ENCODE peak calls at places on chromosomes 5 and 9, in five cellular contexts. Z is GM12878, A is endothelial cell of umbilical vein, W is SK-N-SH, I is kidney. X is an unnamed sample.
A peak's percentile ranks its signal among the peaks of the same experiment; 100 is the strongest.

GRCh38 chr5:61357745-61358144 is 25.7 kb downstream of the ZSWIM6 start:
- DNase-seq in Z (no peak), A (no peak), W (no peak), I (no peak), X (peak; percentile 75)

GRCh38 chr5:154467655-154468354 is 10.2 kb downstream of the HAND1 start:
- DNase-seq in Z (peak; percentile 42), A (peak; percentile 56), W (peak; percentile 85), I (peak; percentile 85), X (peak; percentile 84)

GRCh38 chr5:57676228-57677098 is 193.9 kb upstream of the ACTBL2 start:
- DNase-seq in Z (no peak), A (peak; percentile 54), W (peak; percentile 36), I (no peak), X (no peak)

GRCh38 chr5:74034738-74035137 is 408.7 kb downstream of the ARHGEF28 start:
- DNase-seq in Z (no peak), A (no peak), W (no peak), I (no peak), X (no peak)

GRCh38 chr9:131960805-131961495 is 118.7 kb downstream of the MED27 start:
- DNase-seq in Z (no peak), A (no peak), W (no peak), I (no peak), X (no peak)

GRCh38 chr9:114008667-114009410 is 69.3 kb downstream of the AMBP start:
- DNase-seq in Z (no peak), A (no peak), W (no peak), I (peak; percentile 51), X (no peak)

GRCh38 chr5:28082610-28083009 is 1044.2 kb upstream of the CDH9 start:
- DNase-seq in Z (no peak), A (no peak), W (no peak), I (peak; percentile 44), X (no peak)

GRCh38 chr9:136854113-136854841 is 2.1 kb downstream of the MAMDC4 start:
- DNase-seq in Z (no peak), A (no peak), W (no peak), I (peak; percentile 78), X (no peak)

GRCh38 chr9:32264171-32264862 is 120.1 kb upstream of the ACO1 start:
- DNase-seq in Z (no peak), A (no peak), W (peak; percentile 11), I (no peak), X (peak; percentile 81)

GRCh38 chr5:153358315-153358976 is 132.0 kb upstream of the GRIA1 start:
- DNase-seq in Z (peak; percentile 15), A (no peak), W (no peak), I (no peak), X (peak; percentile 45)

GRCh38 chr9:135722365-135722764 is 20.4 kb downstream of the KCNT1 start:
- DNase-seq in Z (no peak), A (no peak), W (no peak), I (no peak), X (no peak)

GRCh38 chr5:3996871-3997410 is 401.3 kb downstream of the IRX1 start:
- DNase-seq in Z (no peak), A (no peak), W (no peak), I (no peak), X (no peak)

GRCh38 chr9:69120380-69121154 is 53.5 kb upstream of the TJP2 start:
- DNase-seq in Z (no peak), A (peak; percentile 21), W (no peak), I (peak; percentile 96), X (peak; percentile 97)

GRCh38 chr9:69121155-69122085 is 52.7 kb upstream of the TJP2 start:
- DNase-seq in Z (no peak), A (peak; percentile 74), W (peak; percentile 86), I (peak; percentile 90), X (peak; percentile 70)

GRCh38 chr9:69122086-69122390 is 52.0 kb upstream of the TJP2 start:
- DNase-seq in Z (no peak), A (no peak), W (peak; percentile 74), I (peak; percentile 90), X (peak; percentile 80)

GRCh38 chr9:69118656-69119055 is 55.4 kb upstream of the TJP2 start:
- DNase-seq in Z (no peak), A (no peak), W (no peak), I (no peak), X (no peak)

DNA sequence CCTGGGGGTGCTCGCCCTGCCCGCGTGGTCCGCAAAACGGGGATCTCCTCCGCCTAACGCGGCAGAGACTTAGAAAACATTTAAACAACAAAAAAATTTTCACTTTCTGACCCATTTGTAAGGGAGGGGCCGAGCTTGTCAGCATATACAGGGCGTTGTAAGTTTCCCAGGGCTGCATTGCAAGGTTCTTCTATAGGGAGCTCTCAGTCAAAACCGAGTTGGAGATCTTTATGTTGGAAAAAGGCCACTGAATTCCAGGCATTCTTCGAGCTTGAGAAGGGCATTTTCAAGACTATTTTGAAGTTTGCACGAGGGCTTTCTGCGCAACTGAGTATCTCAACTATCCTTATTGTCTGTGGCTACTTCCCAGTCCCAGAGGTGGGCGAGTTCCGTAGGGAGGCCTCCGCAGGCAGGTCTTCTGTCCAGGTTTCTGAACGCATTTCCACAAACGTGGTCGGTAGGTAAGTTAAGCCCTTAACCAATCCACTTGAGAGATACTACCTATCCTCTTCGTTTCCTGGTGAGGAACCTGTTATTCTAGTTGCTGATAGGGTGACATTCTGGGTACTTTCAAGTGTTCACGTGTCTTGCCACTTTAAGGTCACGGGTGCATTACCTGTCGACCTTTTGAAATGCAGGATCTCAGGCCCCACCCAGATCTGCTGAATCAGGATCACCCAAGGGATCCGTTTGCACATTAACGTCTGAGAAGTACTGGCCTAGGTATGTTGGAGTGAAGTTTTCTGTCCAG is 51.5 kb upstream of the TJP2 start:
- DNase-seq in Z (no peak), A (peak; percentile 81), W (no peak), I (no peak), X (peak; percentile 80)
- H3K9ac ChIP-seq in Z (no peak overlapping the region), A (peak overlapping the region; percentile 82), W (peak overlapping the region; percentile 52), I (peak overlapping the region; percentile 85), X (peak overlapping the region; percentile 80)

GRCh38 chr9:4243113-4243512 is 56.8 kb downstream of the GLIS3 start:
- DNase-seq in Z (no peak), A (no peak), W (no peak), I (no peak), X (no peak)
- H3K9ac ChIP-seq in Z (no peak overlapping the region), A (no peak overlapping the region), W (no peak overlapping the region), I (no peak overlapping the region), X (no peak overlapping the region)

GRCh38 chr5:132785355-132785754 is 8.3 kb upstream of the SEPTIN8 start:
- DNase-seq in Z (no peak), A (no peak), W (no peak), I (no peak), X (no peak)

GRCh38 chr5:132788508-132788907 is 11.5 kb upstream of the SEPTIN8 start:
- DNase-seq in Z (no peak), A (no peak), W (no peak), I (no peak), X (no peak)

GRCh38 chr5:132788990-132789886 is 12.2 kb upstream of the SEPTIN8 start:
- DNase-seq in Z (no peak), A (no peak), W (no peak), I (no peak), X (no peak)

GRCh38 chr5:132787076-132787475 is 10.0 kb upstream of the SEPTIN8 start:
- DNase-seq in Z (no peak), A (no peak), W (no peak), I (no peak), X (no peak)

GRCh38 chr5:132785864-132786263 is 8.8 kb upstream of the SEPTIN8 start:
- DNase-seq in Z (no peak), A (no peak), W (no peak), I (no peak), X (no peak)
- H3K9ac ChIP-seq in Z (no peak overlapping the region), A (no peak overlapping the region), W (no peak overlapping the region), I (no peak overlapping the region), X (no peak overlapping the region)

DNA sequence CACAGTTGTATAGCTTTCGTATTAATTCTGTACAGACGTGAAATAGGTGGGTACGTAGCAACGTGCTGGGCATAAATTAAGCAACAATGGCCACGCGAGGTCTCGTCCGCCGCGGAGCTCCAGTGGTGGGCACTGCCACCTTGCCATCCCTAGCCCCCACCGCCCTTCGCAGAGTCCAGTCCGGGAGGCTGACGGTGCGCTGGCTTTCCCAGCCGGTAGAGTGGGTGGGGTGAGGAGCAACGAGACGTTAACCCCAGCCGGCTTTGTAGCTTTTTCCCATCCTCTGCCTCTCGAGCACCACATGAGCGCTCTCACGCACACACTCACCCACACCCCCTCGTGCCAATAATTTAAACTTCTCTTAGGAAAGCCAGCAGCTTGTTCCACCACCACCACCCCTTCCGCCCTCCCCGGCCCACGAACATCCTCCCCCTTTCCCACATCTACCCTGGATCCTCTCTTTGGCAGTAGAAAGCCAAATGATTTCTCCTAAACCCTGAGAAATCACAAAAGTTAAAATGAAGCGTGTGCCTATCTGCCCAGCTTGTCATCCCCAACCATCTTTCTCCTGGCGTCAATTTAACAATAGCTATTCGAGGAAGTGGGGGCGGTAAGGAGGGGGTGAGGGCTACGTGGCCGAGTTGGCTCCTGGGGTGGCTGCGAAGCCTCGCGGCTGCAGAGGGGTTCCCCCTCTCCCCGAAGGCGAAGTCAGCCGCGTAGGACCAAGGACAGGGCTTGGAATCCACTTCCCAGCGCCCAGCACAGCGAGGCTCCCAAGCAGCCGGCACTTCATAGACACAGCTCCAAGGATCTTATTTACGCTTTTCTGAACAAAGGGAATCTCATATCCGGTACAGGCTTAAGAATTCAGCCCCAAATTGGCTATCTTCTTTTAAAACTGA is 1.5 kb downstream of the ELAVL2 start:
- DNase-seq in Z (no peak), A (no peak), W (peak; percentile 52), I (peak; percentile 66), X (peak; percentile 77)
- H3K9ac ChIP-seq in Z (no peak overlapping the region), A (no peak overlapping the region), W (no peak overlapping the region), I (no peak overlapping the region), X (peak overlapping the region; percentile 6)

DNA sequence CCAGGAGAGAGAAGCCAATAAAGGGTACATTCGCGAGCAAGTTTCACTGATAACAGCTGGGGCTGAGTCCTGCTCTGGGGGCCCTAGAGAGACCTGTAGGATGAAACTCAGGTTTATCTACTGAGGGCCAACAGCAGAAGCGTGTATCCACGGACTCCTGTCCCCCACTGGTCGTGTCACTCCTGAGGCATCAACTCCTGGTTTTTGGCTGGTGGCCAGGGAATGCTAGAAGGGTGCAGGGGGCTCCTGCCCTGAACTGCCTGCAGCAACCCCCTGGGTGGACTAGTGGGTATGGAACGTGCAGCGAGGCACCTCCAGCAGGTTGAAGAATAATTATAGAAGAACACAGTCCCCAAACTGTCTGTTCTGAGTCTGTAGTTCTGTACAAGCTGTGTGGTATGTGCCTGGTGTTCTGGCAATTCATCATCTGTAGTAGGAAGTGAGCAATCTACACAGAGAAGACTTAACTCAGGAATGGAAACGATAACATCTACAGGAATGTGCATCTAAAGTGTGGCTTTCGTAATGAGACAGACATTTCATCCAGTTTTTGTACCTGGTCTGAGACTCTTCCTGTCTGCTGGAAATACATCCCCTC is 64.5 kb upstream of the GNA14 start:
- DNase-seq in Z (no peak), A (peak; percentile 81), W (no peak), I (no peak), X (no peak)
- H3K9ac ChIP-seq in Z (no peak overlapping the region), A (peak overlapping the region; percentile 49), W (peak overlapping the region; percentile 49), I (no peak overlapping the region), X (no peak overlapping the region)

DNA sequence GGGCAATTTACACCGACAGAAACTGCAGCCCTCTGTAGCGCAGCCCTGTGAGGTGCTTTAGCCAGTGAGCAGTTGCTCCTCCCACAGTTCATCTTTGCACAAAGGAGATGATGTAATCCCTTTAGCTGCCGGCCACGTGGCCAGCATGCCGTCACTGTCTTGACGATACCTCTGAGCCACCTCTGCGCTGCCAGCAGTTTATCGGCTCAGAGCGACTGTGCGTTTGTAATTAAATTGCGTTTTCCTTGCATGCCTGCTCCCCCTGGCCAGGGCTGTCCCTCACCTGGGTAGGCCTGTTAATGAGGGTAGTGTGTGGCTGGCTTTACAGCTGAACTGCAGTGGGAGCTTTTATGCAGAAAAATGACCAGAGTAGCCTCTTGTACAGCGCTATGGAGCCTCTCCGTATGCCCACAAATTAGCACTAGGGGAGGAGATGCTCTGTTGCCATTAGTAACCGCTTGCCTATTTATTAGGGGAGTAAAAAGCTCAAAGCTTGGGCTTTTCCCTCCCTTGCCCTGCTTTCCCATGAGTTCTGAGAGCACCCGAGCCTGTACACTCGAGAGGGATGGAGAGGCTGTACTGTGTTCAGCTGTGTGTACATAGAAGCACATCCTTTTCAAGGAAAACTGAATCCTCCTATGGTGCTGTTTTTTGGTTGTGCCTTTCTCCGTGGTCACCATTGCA is 107.1 kb downstream of the TRIO start:
- DNase-seq in Z (no peak), A (no peak), W (peak; percentile 71), I (peak; percentile 88), X (peak; percentile 88)
- H3K9ac ChIP-seq in Z (peak overlapping the region; percentile 50), A (no peak overlapping the region), W (no peak overlapping the region), I (no peak overlapping the region), X (peak overlapping the region; percentile 14)